ENCODE peak calls at places on chromosomes 1 and 21, in six cellular contexts. One of them, this sample, is unnamed.

GRCh38 chr21:37886726-37887309 is 29.4 kb downstream of the KCNJ6 start:
- DNase-seq in heart right ventricle: no peak
- DNase-seq in fibroblast of the aortic adventitia: no peak
- DNase-seq in mammary epithelial cell: no peak
- DNase-seq in fibroblast of mammary gland: no peak
- DNase-seq in astrocyte of the spinal cord: no peak
- DNase-seq in this sample: no peak

GRCh38 chr1:57711326-57711725 is 287.5 kb upstream of the DAB1 start:
- DNase-seq in heart right ventricle: no peak
- DNase-seq in fibroblast of the aortic adventitia: no peak
- DNase-seq in mammary epithelial cell: peak
- DNase-seq in fibroblast of mammary gland: no peak
- DNase-seq in astrocyte of the spinal cord: no peak
- DNase-seq in this sample: no peak

GRCh38 chr21:36202721-36203602 is 46.3 kb downstream of the DOP1B start:
- DNase-seq in heart right ventricle: no peak
- DNase-seq in fibroblast of the aortic adventitia: no peak
- DNase-seq in mammary epithelial cell: no peak
- DNase-seq in fibroblast of mammary gland: peak
- DNase-seq in astrocyte of the spinal cord: no peak
- DNase-seq in this sample: no peak

GRCh38 chr1:229536982-229537381 is 21.5 kb downstream of the ABCB10 start:
- DNase-seq in heart right ventricle: no peak
- DNase-seq in fibroblast of the aortic adventitia: no peak
- DNase-seq in mammary epithelial cell: no peak
- DNase-seq in fibroblast of mammary gland: no peak
- DNase-seq in astrocyte of the spinal cord: no peak
- DNase-seq in this sample: no peak

GRCh38 chr1:56329970-56330369 is 249.4 kb downstream of the PLPP3 start:
- DNase-seq in heart right ventricle: no peak
- DNase-seq in fibroblast of the aortic adventitia: peak
- DNase-seq in mammary epithelial cell: no peak
- DNase-seq in fibroblast of mammary gland: peak
- DNase-seq in astrocyte of the spinal cord: no peak
- DNase-seq in this sample: peak

GRCh38 chr1:112937495-112937894 is 18.5 kb downstream of the SLC16A1 start:
- DNase-seq in heart right ventricle: no peak
- DNase-seq in fibroblast of the aortic adventitia: no peak
- DNase-seq in mammary epithelial cell: no peak
- DNase-seq in fibroblast of mammary gland: no peak
- DNase-seq in astrocyte of the spinal cord: no peak
- DNase-seq in this sample: no peak

GRCh38 chr1:119787776-119788175 is 19.1 kb upstream of the HMGCS2 start:
- DNase-seq in heart right ventricle: no peak
- DNase-seq in fibroblast of the aortic adventitia: peak
- DNase-seq in mammary epithelial cell: peak
- DNase-seq in fibroblast of mammary gland: peak
- DNase-seq in astrocyte of the spinal cord: peak
- DNase-seq in this sample: peak

GRCh38 chr21:38652396-38652795 is 153.3 kb upstream of the ETS2 start:
- DNase-seq in heart right ventricle: no peak
- DNase-seq in fibroblast of the aortic adventitia: no peak
- DNase-seq in mammary epithelial cell: no peak
- DNase-seq in fibroblast of mammary gland: no peak
- DNase-seq in astrocyte of the spinal cord: no peak
- DNase-seq in this sample: no peak

GRCh38 chr21:42261832-42262200 is 42.9 kb downstream of the ABCG1 start:
- DNase-seq in heart right ventricle: no peak
- DNase-seq in fibroblast of the aortic adventitia: no peak
- DNase-seq in mammary epithelial cell: no peak
- DNase-seq in fibroblast of mammary gland: no peak
- DNase-seq in astrocyte of the spinal cord: no peak
- DNase-seq in this sample: no peak

DNA sequence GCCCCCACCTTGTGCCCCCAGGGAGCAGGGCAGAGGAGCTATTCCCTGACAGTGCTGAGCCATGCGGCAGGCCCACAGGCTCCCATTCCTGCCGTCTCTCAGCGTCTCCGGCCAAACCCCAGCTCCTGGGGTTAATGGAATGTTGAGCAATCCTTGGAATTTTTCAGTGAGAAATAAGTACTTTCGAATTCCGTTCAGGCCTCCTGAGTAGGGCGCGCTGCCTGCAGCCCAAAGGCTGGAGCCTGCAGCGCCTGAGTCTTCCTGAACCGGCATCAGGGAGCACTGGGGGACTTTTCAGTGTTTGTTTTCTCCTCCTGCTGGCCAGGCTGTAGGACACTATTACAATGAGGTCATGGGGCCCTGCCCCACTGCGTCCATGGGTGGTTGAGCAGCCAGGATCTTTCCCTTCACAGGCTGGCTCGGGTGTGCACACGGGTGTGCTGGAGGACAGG is 33.3 kb upstream of the CSF1 start:
- DNase-seq in heart right ventricle: peak
- DNase-seq in fibroblast of the aortic adventitia: peak
- DNase-seq in mammary epithelial cell: peak
- DNase-seq in fibroblast of mammary gland: peak
- DNase-seq in astrocyte of the spinal cord: peak
- DNase-seq in this sample: peak
- TF ChIP-seq CTCF in heart right ventricle: peak
- TF ChIP-seq CTCF in fibroblast of the aortic adventitia: peak
- TF ChIP-seq CTCF in mammary epithelial cell: no peak
- TF ChIP-seq CTCF in fibroblast of mammary gland: peak
- TF ChIP-seq CTCF in astrocyte of the spinal cord: peak
- TF ChIP-seq CTCF in this sample: peak

GRCh38 chr1:208475951-208476824 is 232.0 kb upstream of the PLXNA2 start:
- DNase-seq in heart right ventricle: peak
- DNase-seq in fibroblast of the aortic adventitia: peak
- DNase-seq in mammary epithelial cell: no peak
- DNase-seq in fibroblast of mammary gland: no peak
- DNase-seq in astrocyte of the spinal cord: peak
- DNase-seq in this sample: peak
- TF ChIP-seq CTCF in heart right ventricle: peak
- TF ChIP-seq CTCF in fibroblast of the aortic adventitia: no peak
- TF ChIP-seq CTCF in mammary epithelial cell: peak
- TF ChIP-seq CTCF in fibroblast of mammary gland: no peak
- TF ChIP-seq CTCF in astrocyte of the spinal cord: no peak
- TF ChIP-seq CTCF in this sample: peak

GRCh38 chr1:40039245-40039756 is 1.2 kb upstream of the CAP1 start:
- DNase-seq in heart right ventricle: peak
- DNase-seq in fibroblast of the aortic adventitia: no peak
- DNase-seq in mammary epithelial cell: no peak
- DNase-seq in fibroblast of mammary gland: peak
- DNase-seq in astrocyte of the spinal cord: no peak
- DNase-seq in this sample: peak
- TF ChIP-seq CTCF in heart right ventricle: no peak
- TF ChIP-seq CTCF in fibroblast of the aortic adventitia: no peak
- TF ChIP-seq CTCF in mammary epithelial cell: peak
- TF ChIP-seq CTCF in fibroblast of mammary gland: no peak
- TF ChIP-seq CTCF in astrocyte of the spinal cord: no peak
- TF ChIP-seq CTCF in this sample: no peak

DNA sequence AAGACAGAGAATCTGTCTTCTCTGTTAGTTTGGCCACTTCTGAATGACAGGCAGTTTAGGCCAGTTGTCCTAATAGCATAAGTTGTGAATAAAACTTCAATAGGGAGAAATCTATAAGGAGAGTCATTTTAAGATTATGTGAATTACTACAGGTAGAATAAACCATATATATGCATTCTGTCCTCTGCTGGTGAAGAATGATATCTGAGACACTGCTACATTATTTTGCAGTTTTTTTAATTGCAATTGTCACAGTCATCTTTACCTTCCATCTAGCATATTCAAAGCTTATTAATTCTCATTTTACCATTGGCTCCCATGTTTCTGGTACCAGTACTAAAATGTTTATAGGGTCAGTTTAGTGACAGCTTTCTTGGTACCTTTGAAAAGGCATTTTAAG is 519.6 kb upstream of the DEPDC1 start:
- DNase-seq in heart right ventricle: no peak
- DNase-seq in fibroblast of the aortic adventitia: no peak
- DNase-seq in mammary epithelial cell: no peak
- DNase-seq in fibroblast of mammary gland: no peak
- DNase-seq in astrocyte of the spinal cord: no peak
- DNase-seq in this sample: no peak
- TF ChIP-seq CTCF in heart right ventricle: no peak
- TF ChIP-seq CTCF in fibroblast of the aortic adventitia: peak
- TF ChIP-seq CTCF in mammary epithelial cell: peak
- TF ChIP-seq CTCF in fibroblast of mammary gland: no peak
- TF ChIP-seq CTCF in astrocyte of the spinal cord: peak
- TF ChIP-seq CTCF in this sample: no peak

DNA sequence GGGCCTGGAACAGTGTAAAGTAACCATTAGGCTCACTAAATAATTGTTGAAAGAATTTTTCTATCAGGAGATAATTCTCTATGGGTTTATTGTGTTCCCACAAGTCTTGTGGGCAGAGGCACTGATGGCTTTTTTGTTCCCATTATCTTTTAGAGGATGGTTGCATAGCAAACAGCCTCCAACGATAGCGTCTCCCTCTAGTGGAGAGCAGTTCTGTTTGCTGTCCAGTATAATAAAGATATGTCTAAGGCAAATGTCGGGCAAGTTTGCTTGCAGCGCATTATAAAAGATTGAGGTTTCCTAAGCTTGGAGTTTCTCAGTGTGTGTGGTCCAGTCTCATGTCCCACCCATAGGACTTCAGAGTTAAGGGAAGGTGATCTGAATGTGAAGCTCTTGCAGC is 1.3 kb upstream of the SLC6A17 start:
- DNase-seq in heart right ventricle: no peak
- DNase-seq in fibroblast of the aortic adventitia: no peak
- DNase-seq in mammary epithelial cell: peak
- DNase-seq in fibroblast of mammary gland: peak
- DNase-seq in astrocyte of the spinal cord: no peak
- DNase-seq in this sample: no peak
- TF ChIP-seq CTCF in heart right ventricle: no peak
- TF ChIP-seq CTCF in fibroblast of the aortic adventitia: peak
- TF ChIP-seq CTCF in mammary epithelial cell: peak
- TF ChIP-seq CTCF in fibroblast of mammary gland: peak
- TF ChIP-seq CTCF in astrocyte of the spinal cord: peak
- TF ChIP-seq CTCF in this sample: peak

GRCh38 chr1:214823311-214824117 is 220.5 kb downstream of the CENPF start:
- DNase-seq in heart right ventricle: no peak
- DNase-seq in fibroblast of the aortic adventitia: no peak
- DNase-seq in mammary epithelial cell: no peak
- DNase-seq in fibroblast of mammary gland: no peak
- DNase-seq in astrocyte of the spinal cord: no peak
- DNase-seq in this sample: no peak
- TF ChIP-seq CTCF in heart right ventricle: no peak
- TF ChIP-seq CTCF in fibroblast of the aortic adventitia: no peak
- TF ChIP-seq CTCF in mammary epithelial cell: no peak
- TF ChIP-seq CTCF in fibroblast of mammary gland: no peak
- TF ChIP-seq CTCF in astrocyte of the spinal cord: no peak
- TF ChIP-seq CTCF in this sample: no peak

GRCh38 chr1:167926486-167926997 is 9.9 kb upstream of the DCAF6 start:
- DNase-seq in heart right ventricle: no peak
- DNase-seq in fibroblast of the aortic adventitia: no peak
- DNase-seq in mammary epithelial cell: no peak
- DNase-seq in fibroblast of mammary gland: no peak
- DNase-seq in astrocyte of the spinal cord: no peak
- DNase-seq in this sample: no peak
- TF ChIP-seq CTCF in heart right ventricle: no peak
- TF ChIP-seq CTCF in fibroblast of the aortic adventitia: peak
- TF ChIP-seq CTCF in mammary epithelial cell: no peak
- TF ChIP-seq CTCF in fibroblast of mammary gland: no peak
- TF ChIP-seq CTCF in astrocyte of the spinal cord: no peak
- TF ChIP-seq CTCF in this sample: no peak

GRCh38 chr1:26758358-26758757 is 29.4 kb upstream of the PIGV start:
- DNase-seq in heart right ventricle: no peak
- DNase-seq in fibroblast of the aortic adventitia: no peak
- DNase-seq in mammary epithelial cell: no peak
- DNase-seq in fibroblast of mammary gland: no peak
- DNase-seq in astrocyte of the spinal cord: no peak
- DNase-seq in this sample: no peak

GRCh38 chr1:26759531-26759930 is 28.2 kb upstream of the PIGV start:
- DNase-seq in heart right ventricle: no peak
- DNase-seq in fibroblast of the aortic adventitia: no peak
- DNase-seq in mammary epithelial cell: no peak
- DNase-seq in fibroblast of mammary gland: no peak
- DNase-seq in astrocyte of the spinal cord: no peak
- DNase-seq in this sample: no peak

DNA sequence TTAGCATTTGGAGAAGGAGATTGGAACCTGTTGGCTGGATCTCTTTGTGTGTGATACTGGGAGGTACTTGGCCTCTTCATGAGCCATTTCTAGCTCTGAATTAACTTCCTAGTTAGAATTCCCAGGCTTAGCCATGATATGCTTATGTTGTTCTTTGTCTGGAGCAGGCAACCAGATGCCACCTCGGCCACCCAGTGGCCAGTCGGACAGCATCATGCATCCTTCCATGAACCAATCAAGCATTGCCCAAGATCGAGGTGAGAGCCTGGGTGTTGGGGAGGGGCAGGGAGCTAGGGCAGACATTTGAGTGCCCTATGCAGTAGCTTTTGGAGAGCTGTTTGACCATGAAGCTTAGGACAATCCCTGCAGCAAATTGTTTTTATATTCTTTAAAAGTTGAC is 26.5 kb upstream of the PIGV start:
- DNase-seq in heart right ventricle: no peak
- DNase-seq in fibroblast of the aortic adventitia: no peak
- DNase-seq in mammary epithelial cell: no peak
- DNase-seq in fibroblast of mammary gland: no peak
- DNase-seq in astrocyte of the spinal cord: no peak
- DNase-seq in this sample: no peak
- TF ChIP-seq CTCF in heart right ventricle: peak
- TF ChIP-seq CTCF in fibroblast of the aortic adventitia: no peak
- TF ChIP-seq CTCF in mammary epithelial cell: no peak
- TF ChIP-seq CTCF in fibroblast of mammary gland: peak
- TF ChIP-seq CTCF in astrocyte of the spinal cord: no peak
- TF ChIP-seq CTCF in this sample: no peak

GRCh38 chr1:164703415-164703814 is 144.4 kb downstream of the PBX1 start:
- DNase-seq in heart right ventricle: no peak
- DNase-seq in fibroblast of the aortic adventitia: no peak
- DNase-seq in mammary epithelial cell: no peak
- DNase-seq in fibroblast of mammary gland: peak
- DNase-seq in astrocyte of the spinal cord: no peak
- DNase-seq in this sample: no peak

GRCh38 chr1:164703971-164704411 is 145.0 kb downstream of the PBX1 start:
- DNase-seq in heart right ventricle: no peak
- DNase-seq in fibroblast of the aortic adventitia: peak
- DNase-seq in mammary epithelial cell: no peak
- DNase-seq in fibroblast of mammary gland: no peak
- DNase-seq in astrocyte of the spinal cord: no peak
- DNase-seq in this sample: no peak

GRCh38 chr1:164702664-164703063 is 143.7 kb downstream of the PBX1 start:
- DNase-seq in heart right ventricle: no peak
- DNase-seq in fibroblast of the aortic adventitia: no peak
- DNase-seq in mammary epithelial cell: no peak
- DNase-seq in fibroblast of mammary gland: no peak
- DNase-seq in astrocyte of the spinal cord: no peak
- DNase-seq in this sample: no peak

GRCh38 chr1:164706596-164706995 is 147.6 kb downstream of the PBX1 start:
- DNase-seq in heart right ventricle: no peak
- DNase-seq in fibroblast of the aortic adventitia: no peak
- DNase-seq in mammary epithelial cell: peak
- DNase-seq in fibroblast of mammary gland: peak
- DNase-seq in astrocyte of the spinal cord: no peak
- DNase-seq in this sample: no peak

GRCh38 chr1:164704954-164705353 is 146.0 kb downstream of the PBX1 start:
- DNase-seq in heart right ventricle: no peak
- DNase-seq in fibroblast of the aortic adventitia: no peak
- DNase-seq in mammary epithelial cell: no peak
- DNase-seq in fibroblast of mammary gland: peak
- DNase-seq in astrocyte of the spinal cord: no peak
- DNase-seq in this sample: no peak
- TF ChIP-seq CTCF in heart right ventricle: no peak
- TF ChIP-seq CTCF in fibroblast of the aortic adventitia: no peak
- TF ChIP-seq CTCF in mammary epithelial cell: no peak
- TF ChIP-seq CTCF in fibroblast of mammary gland: peak
- TF ChIP-seq CTCF in astrocyte of the spinal cord: peak
- TF ChIP-seq CTCF in this sample: no peak

This sample was measured in AG10803.